ENCODE peak calls at places on chromosomes 3 and 15, in ten cellular contexts. Y is AML-193, U is left lobe of liver, G is occipital lobe, P is heart left ventricle, X is M059J, C is endothelial cell, B is foreskin melanocyte, F is NCI-H774, J is aorta. V is an unnamed sample.

GRCh38 chr15:41989573-41990242 is 17.4 kb upstream of the EHD4 start:
- DNase-seq in Y (peak), U (peak), G (peak), P (peak), X (peak), C (peak), B (peak), F (peak), J (peak), V (peak)

GRCh38 chr3:97763586-97764148 is 891 bp upstream of the ARL6 start:
- DNase-seq in Y (no peak), U (no peak), G (no peak), P (no peak), X (no peak), C (no peak), B (no peak), F (no peak), J (no peak), V (peak)

GRCh38 chr3:112531358-112531781 is 30.4 kb downstream of the ATG3 start:
- DNase-seq in Y (peak), U (no peak), G (no peak), P (no peak), X (peak), C (no peak), B (peak), F (no peak), J (no peak), V (peak)

GRCh38 chr15:56731571-56731970 is 1.7 kb downstream of the ZNF280D start:
- DNase-seq in Y (no peak), U (no peak), G (no peak), P (no peak), X (no peak), C (no peak), B (no peak), F (no peak), J (no peak), V (no peak)

GRCh38 chr3:189824629-189825312 is 193.6 kb downstream of the TP63 start:
- DNase-seq in Y (no peak), U (no peak), G (no peak), P (no peak), X (peak), C (no peak), B (no peak), F (no peak), J (no peak), V (no peak)

GRCh38 chr3:195760345-195760983 is 39.7 kb downstream of the MUC20 start:
- DNase-seq in Y (no peak), U (no peak), G (no peak), P (no peak), X (no peak), C (no peak), B (no peak), F (no peak), J (no peak), V (peak)

GRCh38 chr15:88908697-88909621 is 4.2 kb downstream of the MFGE8 start:
- DNase-seq in Y (no peak), U (no peak), G (no peak), P (no peak), X (peak), C (no peak), B (no peak), F (no peak), J (no peak), V (no peak)

GRCh38 chr15:34109775-34110663 is 8.1 kb downstream of the PGBD4 start:
- DNase-seq in Y (peak), U (no peak), G (no peak), P (no peak), X (peak), C (peak), B (peak), F (no peak), J (no peak), V (peak)

GRCh38 chr15:77831989-77832388 is 199.3 kb upstream of the LINGO1 start:
- DNase-seq in Y (no peak), U (no peak), G (no peak), P (no peak), X (no peak), C (no peak), B (no peak), F (no peak), J (peak), V (no peak)

GRCh38 chr3:66363133-66363532 is 137.7 kb downstream of the LRIG1 start:
- DNase-seq in Y (no peak), U (no peak), G (no peak), P (no peak), X (peak), C (no peak), B (no peak), F (no peak), J (no peak), V (no peak)

GRCh38 chr15:57403946-57404345 is 27.6 kb downstream of the CGNL1 start:
- DNase-seq in Y (no peak), U (no peak), G (no peak), P (no peak), X (no peak), C (no peak), B (no peak), F (no peak), J (no peak), V (no peak)

GRCh38 chr3:88005066-88005465 is 53.7 kb downstream of the CGGBP1 start:
- DNase-seq in Y (peak), U (no peak), G (no peak), P (no peak), X (peak), C (no peak), B (peak), F (no peak), J (no peak), V (peak)

GRCh38 chr15:29921130-29921601 is 98.9 kb upstream of the TJP1 start:
- DNase-seq in Y (no peak), U (no peak), G (no peak), P (no peak), X (peak), C (peak), B (no peak), F (no peak), J (no peak), V (no peak)

GRCh38 chr3:115022835-115023398 is 124.2 kb downstream of the ZBTB20 start:
- DNase-seq in Y (no peak), U (no peak), G (no peak), P (no peak), X (no peak), C (no peak), B (no peak), F (no peak), J (no peak), V (no peak)

GRCh38 chr3:100045696-100046095 is 68.6 kb downstream of the FILIP1L start:
- DNase-seq in Y (no peak), U (no peak), G (no peak), P (peak), X (peak), C (no peak), B (peak), F (no peak), J (peak), V (peak)